ENCODE peak calls at places on chromosomes 11 and 22, in seven cellular contexts. R is Peyer's patch, N is sigmoid colon, D is IMR-90, X is GM12878, O is uterus, Y is heart left ventricle. F is an unnamed sample.
A peak's percentile ranks its signal among the peaks of the same experiment; 100 is the strongest.

GRCh38 chr22:35839811-35840739 is 122.4 kb downstream of the APOL5 start:
- DNase-seq in R (peak; percentile 29), N (peak; percentile 94), D (peak; percentile 98), X (no peak), O (peak; percentile 90), Y (peak; percentile 85), F (peak; percentile 82)

GRCh38 chr11:57530215-57530595 is 349 bp downstream of the TIMM10 start:
- DNase-seq in R (no peak), N (no peak), D (no peak), X (no peak), O (no peak), Y (no peak), F (no peak)

GRCh38 chr11:103633037-103633788 is 403.2 kb upstream of the DDI1 start:
- DNase-seq in R (no peak), N (no peak), D (peak; percentile 59), X (no peak), O (no peak), Y (no peak), F (no peak)

GRCh38 chr11:72841397-72841796 is 27.2 kb downstream of the ATG16L2 start:
- DNase-seq in R (no peak), N (no peak), D (no peak), X (no peak), O (no peak), Y (no peak), F (no peak)

GRCh38 chr11:12029738-12030363 is 21.4 kb upstream of the DKK3 start:
- DNase-seq in R (no peak), N (no peak), D (peak; percentile 65), X (no peak), O (no peak), Y (no peak), F (no peak)

GRCh38 chr22:37223965-37224551 is 11.8 kb upstream of the SSTR3 start:
- DNase-seq in R (peak; percentile 63), N (no peak), D (no peak), X (no peak), O (no peak), Y (no peak), F (no peak)

GRCh38 chr11:63841554-63841953 is 2.6 kb downstream of the MARK2 start:
- DNase-seq in R (no peak), N (no peak), D (peak; percentile 22), X (no peak), O (no peak), Y (no peak), F (peak; percentile 53)

GRCh38 chr22:37907036-37907954 is 1.2 kb downstream of the MICALL1 start:
- DNase-seq in R (no peak), N (peak; percentile 63), D (peak; percentile 15), X (no peak), O (no peak), Y (no peak), F (no peak)

GRCh38 chr11:57499413-57499982 is 16.0 kb downstream of the SLC43A1 start:
- DNase-seq in R (peak; percentile 66), N (peak; percentile 99), D (peak; percentile 82), X (no peak), O (peak; percentile 98), Y (peak; percentile 99), F (peak; percentile 94)

GRCh38 chr11:79018371-79018849 is 422.4 kb downstream of the TENM4 start:
- DNase-seq in R (no peak), N (no peak), D (peak; percentile 97), X (no peak), O (peak; percentile 68), Y (no peak), F (no peak)

GRCh38 chr11:73184953-73185671 is 33.0 kb upstream of the P2RY2 start:
- DNase-seq in R (peak; percentile 60), N (peak; percentile 71), D (peak; percentile 33), X (no peak), O (peak; percentile 33), Y (peak; percentile 88), F (peak; percentile 68)

GRCh38 chr11:113873241-113873626 is 2.1 kb downstream of the USP28 start:
- DNase-seq in R (no peak), N (no peak), D (peak; percentile 32), X (no peak), O (no peak), Y (no peak), F (no peak)

GRCh38 chr11:11966826-11967668 is 41.4 kb downstream of the DKK3 start:
- DNase-seq in R (peak; percentile 50), N (peak; percentile 77), D (peak; percentile 37), X (no peak), O (peak; percentile 58), Y (peak; percentile 87), F (peak; percentile 33)

GRCh38 chr11:23856654-23857053 is 640.2 kb upstream of the LUZP2 start:
- DNase-seq in R (no peak), N (no peak), D (peak; percentile 67), X (no peak), O (no peak), Y (no peak), F (no peak)

GRCh38 chr11:96230686-96231085 is 112.3 kb downstream of the MAML2 start:
- DNase-seq in R (no peak), N (no peak), D (no peak), X (no peak), O (no peak), Y (no peak), F (no peak)

GRCh38 chr22:33921576-33922181 is 1.4 kb upstream of the LARGE1 start:
- DNase-seq in R (peak; percentile 46), N (peak; percentile 86), D (peak; percentile 60), X (no peak), O (peak; percentile 76), Y (peak; percentile 78), F (peak; percentile 52)

GRCh38 chr22:42932857-42933782 is 76.0 kb upstream of the ARFGAP3 start:
- DNase-seq in R (peak; percentile 80), N (no peak), D (peak; percentile 28), X (peak; percentile 71), O (no peak), Y (no peak), F (no peak)

GRCh38 chr22:30310881-30311771 is 15.6 kb downstream of the TBC1D10A start:
- DNase-seq in R (no peak), N (peak; percentile 94), D (peak; percentile 61), X (no peak), O (peak; percentile 67), Y (peak; percentile 80), F (peak; percentile 70)

GRCh38 chr11:119763071-119763715 is 34.2 kb upstream of the NECTIN1 start:
- DNase-seq in R (no peak), N (no peak), D (no peak), X (no peak), O (no peak), Y (no peak), F (no peak)

GRCh38 chr11:127013550-127013949 is 13.0 kb upstream of the KIRREL3 start:
- DNase-seq in R (no peak), N (no peak), D (no peak), X (no peak), O (no peak), Y (no peak), F (no peak)

GRCh38 chr22:27846248-27846760 is 44.7 kb upstream of the MN1 start:
- DNase-seq in R (no peak), N (no peak), D (no peak), X (no peak), O (no peak), Y (no peak), F (no peak)

DNA sequence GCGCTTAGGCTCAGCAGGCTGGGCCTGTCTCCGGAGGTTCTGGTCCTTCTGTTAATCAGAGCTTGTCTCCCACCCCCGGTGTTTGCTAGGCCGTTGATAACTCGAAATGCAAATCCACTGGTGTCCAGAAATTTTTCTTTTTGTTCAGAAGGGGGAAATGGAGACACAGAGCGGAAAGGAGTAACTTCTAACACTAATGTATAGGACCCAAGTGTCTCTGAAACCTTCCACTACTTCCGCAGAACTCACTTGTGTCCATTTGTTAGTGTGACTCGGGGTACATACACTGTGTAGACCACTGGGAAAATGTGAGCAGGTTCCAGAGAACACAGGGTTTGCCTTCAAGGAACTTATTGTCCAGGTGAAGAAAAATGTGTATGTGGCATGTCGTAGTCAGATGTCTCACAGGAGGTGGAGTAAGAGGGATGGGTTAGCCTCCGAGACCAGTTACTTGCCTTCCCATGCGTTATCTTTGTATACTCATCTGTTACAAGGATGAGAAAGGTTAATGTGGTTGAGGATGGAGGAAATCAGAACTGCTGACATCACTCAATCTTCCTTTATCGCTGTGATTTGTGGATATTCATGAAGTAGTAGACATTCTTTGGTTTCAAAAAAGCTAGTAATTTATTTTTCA is 823 bp downstream of the ARCN1 start:
- DNase-seq in R (no peak), N (no peak), D (peak; percentile 75), X (peak; percentile 15), O (no peak), Y (no peak), F (peak; percentile 11)
- H3K4me1 ChIP-seq in R (peaks cover 3% of the 10 kb centered on the region), N (peaks cover 46% of the 10 kb centered on the region), D (peaks cover 7% of the 10 kb centered on the region), X (peaks cover 3% of the 10 kb centered on the region), O (no peaks in the 10 kb centered on the region), Y (no peaks in the 10 kb centered on the region), F (no peaks in the 10 kb centered on the region)

DNA sequence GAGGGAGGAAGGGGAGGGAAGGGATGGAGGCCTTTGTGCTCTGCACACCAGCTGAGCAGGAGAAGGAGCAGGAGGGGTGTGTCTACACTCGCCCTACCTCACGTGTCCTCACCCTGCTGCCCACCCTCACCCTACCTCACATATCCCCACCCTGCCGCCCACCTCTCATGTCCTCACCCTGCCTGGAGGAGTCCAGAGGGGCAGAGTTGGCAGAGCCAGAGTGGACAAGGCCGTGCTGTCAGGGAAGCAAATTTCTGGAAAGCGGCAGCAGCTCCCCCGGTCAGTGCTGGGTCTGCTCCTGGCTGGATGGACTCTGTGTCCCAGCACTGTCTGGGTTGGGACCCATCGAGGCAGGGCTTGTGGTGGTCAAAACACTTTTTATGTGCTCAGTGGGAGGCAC is 799.6 kb downstream of the BRD1 start:
- DNase-seq in R (no peak), N (no peak), D (no peak), X (no peak), O (no peak), Y (no peak), F (no peak)
- H3K27ac ChIP-seq in R (no peak overlapping the region), N (no peak overlapping the region), D (no peak overlapping the region), X (no peak overlapping the region), O (no peak overlapping the region), Y (no peak overlapping the region), F (no peak overlapping the region)

GRCh38 chr11:65873280-65874156 is 918 bp upstream of the EFEMP2 start:
- DNase-seq in R (peak; percentile 96), N (peak; percentile 99), D (peak; percentile 90), X (peak; percentile 87), O (peak; percentile 98), Y (peak; percentile 97), F (peak; percentile 94)
- TF ChIP-seq POLR2A in R (peak; percentile 86), N (peak; percentile 92), D (peak; percentile 53), X (peak; percentile 83), O (peak; percentile 90), Y (peak; percentile 91), F (peak; percentile 93)

DNA sequence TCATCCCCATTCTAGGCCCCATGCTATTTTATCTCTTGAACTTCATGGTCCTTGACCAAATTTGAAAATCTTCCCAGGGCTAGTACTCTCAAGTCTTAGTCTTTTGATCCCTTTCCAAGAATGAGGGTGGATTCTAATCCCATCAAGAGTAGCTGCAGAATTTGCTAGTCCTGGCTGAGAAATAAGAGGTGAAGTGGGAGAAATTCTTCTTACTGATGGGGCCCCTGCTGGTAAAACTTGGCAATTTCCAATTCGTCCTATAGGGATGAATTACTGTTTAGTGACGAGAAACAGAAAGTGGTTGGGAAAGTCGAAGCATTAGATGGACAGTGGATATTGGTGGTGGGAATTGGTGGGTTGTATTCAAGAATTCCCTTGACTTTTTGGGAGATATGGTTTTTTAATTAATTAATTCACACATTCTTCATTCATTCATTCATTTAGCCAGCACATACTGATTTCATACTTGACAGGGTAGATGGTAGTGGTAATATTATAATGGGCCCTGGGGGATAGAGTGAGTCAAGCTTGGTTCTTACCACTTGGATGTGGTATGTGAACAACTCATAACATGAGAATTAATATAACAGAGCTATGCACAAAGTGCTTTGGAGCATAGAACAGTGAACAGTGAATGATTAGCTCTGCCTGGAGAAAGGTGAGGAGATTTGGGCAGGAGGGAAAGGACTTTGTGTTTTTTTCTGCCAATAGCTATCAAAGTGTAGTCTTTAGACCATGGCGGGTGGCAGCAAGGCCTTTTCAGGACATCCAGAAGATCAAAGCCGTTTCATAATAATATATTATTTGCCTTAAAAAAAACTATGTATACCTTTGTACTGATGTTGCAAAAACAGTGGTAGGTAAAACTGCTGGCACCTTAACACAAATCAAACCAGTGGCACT is 103.8 kb downstream of the STIM1 start:
- DNase-seq in R (no peak), N (no peak), D (peak; percentile 71), X (no peak), O (no peak), Y (no peak), F (no peak)
- H3K4me1 ChIP-seq in R (no peaks in the 10 kb centered on the region), N (no peaks in the 10 kb centered on the region), D (peaks cover 2% of the 10 kb centered on the region), X (peaks cover 4% of the 10 kb centered on the region), O (no peaks in the 10 kb centered on the region), Y (no peaks in the 10 kb centered on the region), F (no peaks in the 10 kb centered on the region)

F was measured in prostate gland.